ENCODE peak calls at places on chromosomes 1 and 21, in five cellular contexts. O is heart right ventricle; F is pancreas; L is CD8-positive, alpha-beta T cell; H is uterus. S is an unnamed sample. For H3K4me1 and H3K36me3, the result is how much of the 10 kb centered on the place peaks cover.

GRCh38 chr1:170666661-170667060 is 2.7 kb downstream of the PRRX1 start:
- DNase-seq in O (no peak), F (no peak), L (no peak), H (peak), S (no peak)

GRCh38 chr1:186854102-186854501 is 25.4 kb downstream of the PLA2G4A start:
- DNase-seq in O (no peak), F (no peak), L (no peak), H (no peak), S (no peak)

GRCh38 chr1:3307359-3307758 is 147.1 kb upstream of the ARHGEF16 start:
- DNase-seq in O (no peak), F (no peak), L (no peak), H (no peak), S (no peak)

GRCh38 chr1:20154306-20154831 is 15.2 kb downstream of the PLA2G2F start:
- DNase-seq in O (no peak), F (no peak), L (no peak), H (no peak), S (no peak)

GRCh38 chr1:200442537-200443169 is 32.8 kb upstream of the ZNF281 start:
- DNase-seq in O (no peak), F (no peak), L (no peak), H (no peak), S (no peak)

GRCh38 chr1:233639611-233640010 is 25.7 kb downstream of the KCNK1 start:
- DNase-seq in O (no peak), F (no peak), L (no peak), H (no peak), S (no peak)

GRCh38 chr1:182972231-182972630 is 19.3 kb upstream of the SHCBP1L start:
- DNase-seq in O (no peak), F (no peak), L (no peak), H (no peak), S (no peak)

GRCh38 chr1:193013005-193013404 is 46.2 kb downstream of the UCHL5 start:
- DNase-seq in O (no peak), F (no peak), L (no peak), H (no peak), S (no peak)

GRCh38 chr1:43549921-43550597 is 19.4 kb downstream of the PTPRF start:
- DNase-seq in O (no peak), F (peak), L (no peak), H (peak), S (no peak)

GRCh38 chr21:33964706-33965325 is 49.2 kb upstream of the ATP5PO start:
- DNase-seq in O (no peak), F (no peak), L (no peak), H (no peak), S (no peak)

GRCh38 chr1:234546890-234547788 is 62.8 kb downstream of the IRF2BP2 start:
- DNase-seq in O (no peak), F (no peak), L (no peak), H (peak), S (no peak)

GRCh38 chr1:26529655-26530539 is at the start of gene RPS6KA1:
- DNase-seq in O (peak), F (peak), L (peak), H (peak), S (peak)

GRCh38 chr21:45319461-45320211 is 31.9 kb upstream of the POFUT2 start:
- DNase-seq in O (peak), F (no peak), L (no peak), H (no peak), S (no peak)

GRCh38 chr21:36564647-36565046 is 84.7 kb upstream of the CLDN14 start:
- DNase-seq in O (no peak), F (no peak), L (no peak), H (no peak), S (no peak)

GRCh38 chr21:40134731-40135492 is 267.7 kb downstream of the PCP4 start:
- DNase-seq in O (no peak), F (no peak), L (no peak), H (no peak), S (no peak)

GRCh38 chr1:234507089-234507488 is 28.1 kb upstream of the TARBP1 start:
- DNase-seq in O (no peak), F (no peak), L (no peak), H (no peak), S (no peak)

GRCh38 chr1:6867688-6868370 is 82.6 kb downstream of the CAMTA1 start:
- DNase-seq in O (no peak), F (no peak), L (no peak), H (no peak), S (no peak)

GRCh38 chr1:81832573-81832972 is 31.8 kb downstream of the ADGRL2 start:
- DNase-seq in O (no peak), F (no peak), L (no peak), H (no peak), S (no peak)

GRCh38 chr21:29499734-29500343 is 201.1 kb downstream of the BACH1 start:
- DNase-seq in O (no peak), F (no peak), L (no peak), H (no peak), S (no peak)

GRCh38 chr1:184166495-184166894 is 115.0 kb downstream of the TSEN15 start:
- DNase-seq in O (no peak), F (no peak), L (no peak), H (no peak), S (no peak)

GRCh38 chr1:32071758-32072621 is 749 bp upstream of the TMEM39B start:
- DNase-seq in O (no peak), F (no peak), L (no peak), H (no peak), S (no peak)

GRCh38 chr1:186780081-186780480 is 48.7 kb upstream of the PLA2G4A start:
- DNase-seq in O (no peak), F (no peak), L (no peak), H (no peak), S (no peak)

GRCh38 chr1:116495534-116495933 is 75.3 kb downstream of the CD58 start:
- DNase-seq in O (no peak), F (no peak), L (no peak), H (no peak), S (no peak)

GRCh38 chr21:30831194-30831765 is 1.7 kb upstream of the KRTAP7-1 start:
- DNase-seq in O (no peak), F (no peak), L (no peak), H (no peak), S (peak)

GRCh38 chr1:198556969-198557368 is 16.5 kb upstream of the ATP6V1G3 start:
- DNase-seq in O (peak), F (no peak), L (peak), H (no peak), S (peak)

GRCh38 chr1:219576931-219577330 is 36.0 kb downstream of the ZC3H11B start:
- DNase-seq in O (no peak), F (no peak), L (no peak), H (no peak), S (no peak)

DNA sequence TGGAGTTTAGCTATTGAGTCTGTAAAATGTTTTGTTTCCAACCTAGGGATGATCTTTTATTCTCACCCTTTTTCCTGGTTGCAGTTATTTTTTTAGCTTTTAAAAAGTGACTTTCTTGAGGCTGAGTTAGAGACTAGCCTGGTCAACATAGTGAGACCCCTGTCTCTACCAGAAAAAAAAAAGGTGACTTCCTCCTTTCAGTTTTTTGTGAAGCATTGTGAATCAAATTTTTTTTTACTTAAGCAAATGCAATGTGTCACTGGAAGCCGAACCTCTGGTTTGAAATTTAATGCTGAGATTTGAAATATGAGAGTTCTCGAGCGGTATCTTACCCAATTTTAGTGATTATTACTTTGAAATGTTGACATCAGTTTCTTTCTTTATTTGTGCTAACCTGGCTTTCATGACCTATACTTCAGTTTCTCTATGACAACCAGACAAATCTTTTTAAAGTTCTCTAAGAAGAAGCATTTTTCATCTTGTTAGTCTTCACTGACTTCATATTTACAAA is 3.6 kb downstream of the CAP1 start:
- DNase-seq in O (no peak), F (no peak), L (no peak), H (no peak), S (no peak)
- H3K4me3 ChIP-seq in O (peak), F (no peak), L (no peak), H (no peak), S (no peak)

GRCh38 chr1:181117648-181118449 is 29.3 kb downstream of the IER5 start:
- DNase-seq in O (no peak), F (no peak), L (no peak), H (no peak), S (no peak)

GRCh38 chr1:181114574-181115366 is 26.3 kb downstream of the IER5 start:
- DNase-seq in O (no peak), F (no peak), L (no peak), H (peak), S (no peak)

GRCh38 chr1:181119076-181119989 is 30.8 kb downstream of the IER5 start:
- DNase-seq in O (no peak), F (no peak), L (no peak), H (no peak), S (no peak)

GRCh38 chr1:181115367-181115684 is 26.8 kb downstream of the IER5 start:
- DNase-seq in O (no peak), F (no peak), L (no peak), H (no peak), S (no peak)

GRCh38 chr1:181116819-181117390 is 28.4 kb downstream of the IER5 start:
- DNase-seq in O (no peak), F (no peak), L (no peak), H (no peak), S (no peak)
- H3K4me1 ChIP-seq in O (under half), F (under half), L (under half), H (under half), S (under half)

DNA sequence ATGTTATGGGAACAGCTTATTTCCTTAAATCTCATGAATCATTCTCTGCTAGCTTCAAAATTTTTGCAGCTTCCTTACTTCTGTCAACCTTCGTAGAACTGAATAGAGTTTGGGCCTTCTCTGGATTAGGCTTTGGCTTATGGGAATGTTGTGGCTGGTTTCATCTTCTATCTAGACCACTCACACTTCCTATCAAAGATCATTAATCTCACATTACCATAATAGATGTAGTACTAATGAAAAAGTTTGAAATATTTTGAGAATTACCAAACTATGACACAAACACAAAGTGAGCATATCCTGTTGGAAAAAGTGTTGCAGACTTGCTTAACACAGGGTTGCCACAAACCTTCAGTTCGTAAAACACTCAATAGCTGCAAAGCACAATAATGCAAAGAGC is 30.3 kb downstream of the ASPM start:
- DNase-seq in O (no peak), F (no peak), L (no peak), H (no peak), S (no peak)
- H3K36me3 ChIP-seq in O (under half), F (under half), L (under half), H (under half), S (under half)

GRCh38 chr1:50970927-50971582 is 1.0 kb downstream of the CDKN2C start:
- DNase-seq in O (no peak), F (no peak), L (no peak), H (no peak), S (no peak)
- H3K4me3 ChIP-seq in O (peak), F (peak), L (peak), H (peak), S (peak)

DNA sequence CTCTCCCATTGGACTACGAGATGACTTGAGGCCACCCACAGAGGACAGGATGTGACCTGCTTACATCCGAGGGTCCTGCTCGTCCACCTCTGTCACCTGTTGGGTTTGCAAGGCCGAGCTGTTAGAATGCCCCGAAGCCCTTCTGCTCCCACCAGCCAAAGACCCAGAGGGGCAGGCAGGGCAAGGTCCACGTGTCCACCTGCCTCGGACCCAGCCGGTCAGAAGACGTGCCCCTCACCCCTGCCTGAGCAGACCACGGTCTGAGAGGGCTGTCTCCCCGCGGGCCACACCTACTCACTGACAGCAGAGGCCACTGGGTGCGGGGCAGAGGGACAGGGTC is 30.3 kb upstream of the TRAPPC10 start:
- DNase-seq in O (no peak), F (peak), L (no peak), H (no peak), S (no peak)
- H3K4me1 ChIP-seq in O (under half), F (under half), L (under half), H (under half), S (under half)

GRCh38 chr21:43748622-43749021 is 27.5 kb downstream of the CSTB start:
- DNase-seq in O (no peak), F (no peak), L (no peak), H (no peak), S (no peak)
- H3K36me3 ChIP-seq in O (under half), F (half or more), L (under half), H (under half), S (under half)

DNA sequence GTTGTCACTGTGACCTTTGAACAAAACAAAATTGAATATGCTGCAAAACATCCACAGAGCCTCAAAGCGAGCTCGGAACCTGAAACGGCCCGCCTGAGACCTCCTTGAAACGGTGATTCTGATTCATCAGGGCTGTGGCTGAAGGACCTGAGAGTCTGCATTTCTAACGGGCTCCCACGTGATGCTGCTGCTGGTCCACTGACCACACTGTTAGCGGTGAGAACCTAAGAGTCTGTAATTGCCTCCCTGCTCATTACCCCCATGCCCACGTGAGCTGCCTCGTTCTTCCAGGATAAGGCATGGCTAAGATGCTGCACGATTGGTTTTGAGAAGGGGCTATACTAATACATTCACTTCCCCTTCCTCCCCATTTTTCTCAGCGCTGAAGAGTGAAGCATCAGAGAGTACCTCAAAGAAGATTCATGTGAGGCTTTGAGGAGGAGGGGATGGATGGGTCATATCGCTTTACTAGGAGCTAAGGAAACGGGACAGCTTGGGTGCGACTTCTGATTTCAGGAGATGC is 9.7 kb downstream of the TLR5 start:
- DNase-seq in O (no peak), F (no peak), L (no peak), H (no peak), S (no peak)
- H3K4me3 ChIP-seq in O (peak), F (peak), L (no peak), H (no peak), S (peak)

GRCh38 chr1:118487932-118488331 is 302.9 kb upstream of the SPAG17 start:
- DNase-seq in O (no peak), F (no peak), L (no peak), H (no peak), S (no peak)
- H3K4me1 ChIP-seq in O (under half), F (under half), L (under half), H (under half), S (under half)